ENCODE peak calls at places on chromosomes 6 and 20, in ten cellular contexts. T is EL; P is transverse colon; F is psoas muscle; O is activated CD4-positive, alpha-beta T cell treated with anti-CD3 and anti-CD28 coated beads for 4 hours; X is activated naive CD4-positive, alpha-beta T cell treated with Interleukin-2 at 50 U/mL for 16 hours; H is astrocyte; R is fibroblast of lung; B is NCI-H1436; M is neural progenitor cell. N is an unnamed sample.

GRCh38 chr6:100880149-100880900 is 804 bp downstream of the ASCC3 start:
- DNase-seq in H (peak), X (no peak), P (no peak), F (no peak), B (no peak), O (no peak), T (peak), M (no peak), R (peak), N (no peak)

GRCh38 chr6:72984981-72985665 is 240.2 kb downstream of the KHDC1L start:
- DNase-seq in X (no peak), O (no peak), R (peak), F (no peak), T (no peak), H (peak), B (no peak), M (no peak), P (no peak), N (no peak)

GRCh38 chr6:139468178-139468577 is 93.7 kb upstream of the CITED2 start:
- DNase-seq in H (no peak), X (no peak), P (no peak), M (no peak), B (no peak), R (no peak), O (no peak), F (no peak), T (no peak), N (no peak)

GRCh38 chr20:61801857-61802442 is 263.7 kb downstream of the TAF4 start:
- DNase-seq in B (no peak), F (no peak), H (no peak), T (no peak), P (no peak), X (no peak), O (no peak), M (no peak), R (no peak), N (no peak)

GRCh38 chr6:88870728-88871330 is 92.6 kb downstream of the RNGTT start:
- DNase-seq in P (peak), O (peak), T (peak), R (peak), X (peak), B (peak), F (no peak), H (peak), M (peak), N (no peak)

GRCh38 chr6:154461348-154461747 is 49.1 kb downstream of the CNKSR3 start:
- DNase-seq in P (no peak), F (no peak), B (no peak), O (no peak), H (no peak), T (no peak), X (no peak), M (no peak), R (no peak), N (no peak)

GRCh38 chr20:61940976-61941720 is 124.5 kb downstream of the TAF4 start:
- DNase-seq in O (no peak), P (no peak), T (no peak), R (no peak), H (no peak), B (no peak), M (no peak), F (peak), X (no peak), N (no peak)

GRCh38 chr6:153038378-153038777 is 35.9 kb upstream of the MTRF1L start:
- DNase-seq in T (peak), R (peak), P (no peak), X (no peak), B (no peak), M (no peak), H (peak), O (no peak), F (no peak), N (no peak)

GRCh38 chr20:18943542-18943941 is 130.0 kb downstream of the SCP2D1 start:
- DNase-seq in P (no peak), R (no peak), O (no peak), B (no peak), M (no peak), X (no peak), H (no peak), T (no peak), F (no peak), N (no peak)

GRCh38 chr6:44237021-44237812 is 9.7 kb upstream of the HSP90AB1 start:
- DNase-seq in B (peak), H (peak), P (peak), X (peak), R (peak), T (peak), O (peak), M (peak), F (peak), N (peak)